ENCODE peak calls at places on chromosome 13, in six cellular contexts. One of them, this sample, is unnamed.

GRCh38 chr13:101545521-101545920 is 93.0 kb downstream of the ITGBL1 start:
- DNase-seq in mesothelial cell of epicardium: no peak
- DNase-seq in LNCaP clone FGC: no peak
- DNase-seq in HCEC 1CT: peak
- DNase-seq in T follicular helper cell: no peak
- DNase-seq in osteoblast: no peak
- DNase-seq in this sample: peak

GRCh38 chr13:24306632-24307031 is 2.7 kb upstream of the C1QTNF9 start:
- DNase-seq in LNCaP clone FGC: no peak
- DNase-seq in osteoblast: peak
- DNase-seq in T follicular helper cell: no peak
- DNase-seq in mesothelial cell of epicardium: no peak
- DNase-seq in HCEC 1CT: peak
- DNase-seq in this sample: no peak

GRCh38 chr13:62643007-62643483 is 1227.4 kb upstream of the PCDH20 start:
- DNase-seq in HCEC 1CT: peak
- DNase-seq in T follicular helper cell: no peak
- DNase-seq in LNCaP clone FGC: no peak
- DNase-seq in mesothelial cell of epicardium: no peak
- DNase-seq in osteoblast: no peak
- DNase-seq in this sample: no peak

GRCh38 chr13:59047546-59047945 is 1116.2 kb downstream of the DIAPH3 start:
- DNase-seq in T follicular helper cell: no peak
- DNase-seq in HCEC 1CT: no peak
- DNase-seq in osteoblast: no peak
- DNase-seq in LNCaP clone FGC: no peak
- DNase-seq in mesothelial cell of epicardium: no peak
- DNase-seq in this sample: no peak

GRCh38 chr13:46492946-46493345 is 60.0 kb upstream of the LRCH1 start:
- DNase-seq in LNCaP clone FGC: peak
- DNase-seq in HCEC 1CT: peak
- DNase-seq in T follicular helper cell: no peak
- DNase-seq in mesothelial cell of epicardium: no peak
- DNase-seq in osteoblast: peak
- DNase-seq in this sample: peak

GRCh38 chr13:113860051-113860471 is 3.8 kb downstream of the GAS6 start:
- DNase-seq in T follicular helper cell: no peak
- DNase-seq in HCEC 1CT: no peak
- DNase-seq in LNCaP clone FGC: no peak
- DNase-seq in mesothelial cell of epicardium: peak
- DNase-seq in osteoblast: no peak
- DNase-seq in this sample: no peak

GRCh38 chr13:91740811-91741210 is 342.4 kb downstream of the GPC5 start:
- DNase-seq in osteoblast: no peak
- DNase-seq in LNCaP clone FGC: no peak
- DNase-seq in mesothelial cell of epicardium: no peak
- DNase-seq in HCEC 1CT: no peak
- DNase-seq in T follicular helper cell: no peak
- DNase-seq in this sample: no peak

GRCh38 chr13:92487238-92487637 is 739.4 kb upstream of the GPC6 start:
- DNase-seq in osteoblast: no peak
- DNase-seq in mesothelial cell of epicardium: no peak
- DNase-seq in LNCaP clone FGC: no peak
- DNase-seq in T follicular helper cell: no peak
- DNase-seq in HCEC 1CT: no peak
- DNase-seq in this sample: no peak

GRCh38 chr13:113636266-113636963 is 21.6 kb downstream of the ATP4B start:
- DNase-seq in HCEC 1CT: no peak
- DNase-seq in osteoblast: peak
- DNase-seq in mesothelial cell of epicardium: no peak
- DNase-seq in LNCaP clone FGC: no peak
- DNase-seq in T follicular helper cell: no peak
- DNase-seq in this sample: no peak

GRCh38 chr13:97076898-97077297 is 82.6 kb upstream of the OXGR1 start:
- DNase-seq in mesothelial cell of epicardium: no peak
- DNase-seq in HCEC 1CT: no peak
- DNase-seq in osteoblast: no peak
- DNase-seq in T follicular helper cell: no peak
- DNase-seq in LNCaP clone FGC: no peak
- DNase-seq in this sample: no peak

GRCh38 chr13:35741657-35742056 is 265.2 kb upstream of the MAB21L1 start:
- DNase-seq in mesothelial cell of epicardium: no peak
- DNase-seq in osteoblast: no peak
- DNase-seq in T follicular helper cell: no peak
- DNase-seq in LNCaP clone FGC: no peak
- DNase-seq in HCEC 1CT: no peak
- DNase-seq in this sample: no peak

GRCh38 chr13:100365678-100366077 is 222.9 kb downstream of the GGACT start:
- DNase-seq in HCEC 1CT: no peak
- DNase-seq in mesothelial cell of epicardium: no peak
- DNase-seq in LNCaP clone FGC: no peak
- DNase-seq in T follicular helper cell: no peak
- DNase-seq in osteoblast: no peak
- DNase-seq in this sample: no peak

GRCh38 chr13:71771144-71771543 is 95.9 kb downstream of the DACH1 start:
- DNase-seq in LNCaP clone FGC: no peak
- DNase-seq in T follicular helper cell: no peak
- DNase-seq in mesothelial cell of epicardium: no peak
- DNase-seq in HCEC 1CT: no peak
- DNase-seq in osteoblast: no peak
- DNase-seq in this sample: no peak

GRCh38 chr13:112752711-112753541 is 63.1 kb downstream of the ATP11A start:
- DNase-seq in T follicular helper cell: no peak
- DNase-seq in mesothelial cell of epicardium: no peak
- DNase-seq in LNCaP clone FGC: no peak
- DNase-seq in HCEC 1CT: no peak
- DNase-seq in osteoblast: peak
- DNase-seq in this sample: no peak

GRCh38 chr13:113783482-113783881 is 24.5 kb downstream of the TMEM255B start:
- DNase-seq in osteoblast: no peak
- DNase-seq in mesothelial cell of epicardium: no peak
- DNase-seq in HCEC 1CT: no peak
- DNase-seq in T follicular helper cell: no peak
- DNase-seq in LNCaP clone FGC: no peak
- DNase-seq in this sample: no peak

GRCh38 chr13:95644611-95645052 is at the start of gene DZIP1:
- DNase-seq in HCEC 1CT: peak
- DNase-seq in LNCaP clone FGC: no peak
- DNase-seq in osteoblast: peak
- DNase-seq in mesothelial cell of epicardium: peak
- DNase-seq in T follicular helper cell: no peak
- DNase-seq in this sample: peak

GRCh38 chr13:96181886-96182285 is 92.0 kb downstream of the HS6ST3 start:
- DNase-seq in HCEC 1CT: no peak
- DNase-seq in LNCaP clone FGC: no peak
- DNase-seq in mesothelial cell of epicardium: no peak
- DNase-seq in T follicular helper cell: no peak
- DNase-seq in osteoblast: no peak
- DNase-seq in this sample: no peak

GRCh38 chr13:49821216-49821820 is 28.8 kb upstream of the KPNA3 start:
- DNase-seq in LNCaP clone FGC: peak
- DNase-seq in T follicular helper cell: no peak
- DNase-seq in HCEC 1CT: no peak
- DNase-seq in osteoblast: no peak
- DNase-seq in mesothelial cell of epicardium: no peak
- DNase-seq in this sample: peak

GRCh38 chr13:113086031-113086750 is 19.4 kb upstream of the F7 start:
- DNase-seq in LNCaP clone FGC: no peak
- DNase-seq in HCEC 1CT: no peak
- DNase-seq in mesothelial cell of epicardium: no peak
- DNase-seq in T follicular helper cell: no peak
- DNase-seq in osteoblast: no peak
- DNase-seq in this sample: no peak

GRCh38 chr13:79128158-79128557 is 277.9 kb downstream of the RBM26 start:
- DNase-seq in T follicular helper cell: no peak
- DNase-seq in LNCaP clone FGC: no peak
- DNase-seq in HCEC 1CT: peak
- DNase-seq in mesothelial cell of epicardium: no peak
- DNase-seq in osteoblast: no peak
- DNase-seq in this sample: no peak

This sample was measured in SK-MEL-5.